ENCODE peak calls at places on chromosomes 6 and 20, in ten cellular contexts. One of them, this sample, is unnamed.
A peak's percentile ranks its signal among the peaks of the same experiment; 100 is the strongest.

GRCh38 chr20:15945301-15945700 is 627.9 kb downstream of the KIF16B start:
- DNase-seq in Daoy: no peak
- DNase-seq in amygdala: no peak
- DNase-seq in activated gamma-delta T cell treated with anti-CD3 and anti-CD28 coated beads, Interleukin-2, amount 50 U/mL, for 16 hours: no peak
- DNase-seq in PC-3: no peak
- DNase-seq in GM04503: no peak
- DNase-seq in H1: no peak
- DNase-seq in astrocyte of the spinal cord: no peak
- DNase-seq in B cell: no peak
- DNase-seq in iPS-NIHi11: no peak
- DNase-seq in this sample: no peak

GRCh38 chr20:49627329-49627761 is 59.4 kb upstream of the PTGIS start:
- DNase-seq in astrocyte of the spinal cord: no peak
- DNase-seq in iPS-NIHi11: no peak
- DNase-seq in Daoy: no peak
- DNase-seq in B cell: no peak
- DNase-seq in H1: no peak
- DNase-seq in GM04503: no peak
- DNase-seq in activated gamma-delta T cell treated with anti-CD3 and anti-CD28 coated beads, Interleukin-2, amount 50 U/mL, for 16 hours: no peak
- DNase-seq in amygdala: no peak
- DNase-seq in PC-3: no peak
- DNase-seq in this sample: no peak

GRCh38 chr20:49724637-49725606 is 11.2 kb upstream of the B4GALT5 start:
- DNase-seq in GM04503: no peak
- DNase-seq in Daoy: peak; percentile 49
- DNase-seq in amygdala: no peak
- DNase-seq in B cell: no peak
- DNase-seq in activated gamma-delta T cell treated with anti-CD3 and anti-CD28 coated beads, Interleukin-2, amount 50 U/mL, for 16 hours: no peak
- DNase-seq in iPS-NIHi11: peak; percentile 34
- DNase-seq in astrocyte of the spinal cord: no peak
- DNase-seq in PC-3: peak; percentile 38
- DNase-seq in H1: no peak
- DNase-seq in this sample: no peak

GRCh38 chr6:82955841-82956240 is 109.8 kb downstream of the UBE3D start:
- DNase-seq in activated gamma-delta T cell treated with anti-CD3 and anti-CD28 coated beads, Interleukin-2, amount 50 U/mL, for 16 hours: no peak
- DNase-seq in H1: no peak
- DNase-seq in Daoy: peak; percentile 58
- DNase-seq in amygdala: no peak
- DNase-seq in PC-3: peak; percentile 55
- DNase-seq in GM04503: peak; percentile 91
- DNase-seq in B cell: no peak
- DNase-seq in iPS-NIHi11: no peak
- DNase-seq in astrocyte of the spinal cord: peak; percentile 77
- DNase-seq in this sample: no peak

GRCh38 chr6:142925575-142926110 is 19.3 kb downstream of the HIVEP2 start:
- DNase-seq in amygdala: no peak
- DNase-seq in astrocyte of the spinal cord: peak; percentile 88
- DNase-seq in B cell: no peak
- DNase-seq in H1: no peak
- DNase-seq in GM04503: no peak
- DNase-seq in PC-3: no peak
- DNase-seq in iPS-NIHi11: no peak
- DNase-seq in Daoy: peak; percentile 41
- DNase-seq in activated gamma-delta T cell treated with anti-CD3 and anti-CD28 coated beads, Interleukin-2, amount 50 U/mL, for 16 hours: no peak
- DNase-seq in this sample: no peak

GRCh38 chr20:52840041-52840440 is 132.1 kb upstream of the TSHZ2 start:
- DNase-seq in amygdala: no peak
- DNase-seq in H1: no peak
- DNase-seq in iPS-NIHi11: no peak
- DNase-seq in GM04503: no peak
- DNase-seq in astrocyte of the spinal cord: no peak
- DNase-seq in PC-3: no peak
- DNase-seq in activated gamma-delta T cell treated with anti-CD3 and anti-CD28 coated beads, Interleukin-2, amount 50 U/mL, for 16 hours: no peak
- DNase-seq in B cell: no peak
- DNase-seq in Daoy: no peak
- DNase-seq in this sample: no peak

GRCh38 chr6:5219292-5219691 is 41.5 kb downstream of the LYRM4 start:
- DNase-seq in PC-3: no peak
- DNase-seq in GM04503: no peak
- DNase-seq in astrocyte of the spinal cord: no peak
- DNase-seq in B cell: no peak
- DNase-seq in Daoy: no peak
- DNase-seq in iPS-NIHi11: no peak
- DNase-seq in activated gamma-delta T cell treated with anti-CD3 and anti-CD28 coated beads, Interleukin-2, amount 50 U/mL, for 16 hours: no peak
- DNase-seq in amygdala: no peak
- DNase-seq in H1: no peak
- DNase-seq in this sample: no peak

GRCh38 chr6:11414564-11414963 is 123.0 kb upstream of the TMEM170B start:
- DNase-seq in B cell: no peak
- DNase-seq in GM04503: no peak
- DNase-seq in activated gamma-delta T cell treated with anti-CD3 and anti-CD28 coated beads, Interleukin-2, amount 50 U/mL, for 16 hours: no peak
- DNase-seq in amygdala: no peak
- DNase-seq in PC-3: peak; percentile 92
- DNase-seq in Daoy: no peak
- DNase-seq in iPS-NIHi11: no peak
- DNase-seq in H1: no peak
- DNase-seq in astrocyte of the spinal cord: no peak
- DNase-seq in this sample: no peak

GRCh38 chr6:98833101-98834059 is 994 bp upstream of the POU3F2 start:
- DNase-seq in B cell: peak; percentile 69
- DNase-seq in iPS-NIHi11: peak; percentile 46
- DNase-seq in PC-3: peak; percentile 10
- DNase-seq in H1: peak; percentile 71
- DNase-seq in activated gamma-delta T cell treated with anti-CD3 and anti-CD28 coated beads, Interleukin-2, amount 50 U/mL, for 16 hours: no peak
- DNase-seq in astrocyte of the spinal cord: peak; percentile 58
- DNase-seq in amygdala: peak; percentile 57
- DNase-seq in Daoy: peak; percentile 70
- DNase-seq in GM04503: no peak
- DNase-seq in this sample: no peak